ENCODE peak calls at places on chromosomes 3 and 15, in six cellular contexts. One of them, this sample, is unnamed.

GRCh38 chr3:12501360-12502020 is 17.2 kb downstream of the TSEN2 start:
- DNase-seq in lung: no peak
- DNase-seq in HL-60: no peak
- DNase-seq in cardiac fibroblast: peak
- DNase-seq in iPS DF 6.9: no peak
- DNase-seq in AG04450: peak
- DNase-seq in this sample: no peak

GRCh38 chr3:11282250-11283125 is 10.3 kb downstream of the ATG7 start:
- DNase-seq in lung: no peak
- DNase-seq in HL-60: no peak
- DNase-seq in cardiac fibroblast: peak
- DNase-seq in iPS DF 6.9: no peak
- DNase-seq in AG04450: no peak
- DNase-seq in this sample: no peak

GRCh38 chr15:65517866-65518207 is 348 bp upstream of the DPP8 start:
- DNase-seq in lung: no peak
- DNase-seq in HL-60: no peak
- DNase-seq in cardiac fibroblast: no peak
- DNase-seq in iPS DF 6.9: no peak
- DNase-seq in AG04450: no peak
- DNase-seq in this sample: no peak

GRCh38 chr3:1037631-1038030 is 55.2 kb upstream of the CNTN6 start:
- DNase-seq in lung: no peak
- DNase-seq in HL-60: no peak
- DNase-seq in cardiac fibroblast: no peak
- DNase-seq in iPS DF 6.9: no peak
- DNase-seq in AG04450: no peak
- DNase-seq in this sample: no peak

GRCh38 chr3:99928758-99929408 is 111.2 kb downstream of the CMSS1 start:
- DNase-seq in lung: no peak
- DNase-seq in HL-60: no peak
- DNase-seq in cardiac fibroblast: no peak
- DNase-seq in iPS DF 6.9: no peak
- DNase-seq in AG04450: no peak
- DNase-seq in this sample: no peak

GRCh38 chr3:15325228-15325627 is 7.2 kb downstream of the SH3BP5 start:
- DNase-seq in lung: no peak
- DNase-seq in HL-60: no peak
- DNase-seq in cardiac fibroblast: peak
- DNase-seq in iPS DF 6.9: no peak
- DNase-seq in AG04450: peak
- DNase-seq in this sample: no peak

GRCh38 chr3:71389911-71390573 is 193.5 kb downstream of the FOXP1 start:
- DNase-seq in lung: peak
- DNase-seq in HL-60: peak
- DNase-seq in cardiac fibroblast: peak
- DNase-seq in iPS DF 6.9: peak
- DNase-seq in AG04450: no peak
- DNase-seq in this sample: no peak

GRCh38 chr15:63502137-63502801 is 2.1 kb upstream of the USP3 start:
- DNase-seq in lung: no peak
- DNase-seq in HL-60: no peak
- DNase-seq in cardiac fibroblast: peak
- DNase-seq in iPS DF 6.9: no peak
- DNase-seq in AG04450: no peak
- DNase-seq in this sample: no peak

GRCh38 chr15:81809543-81809942 is 236.3 kb downstream of the MEX3B start:
- DNase-seq in lung: no peak
- DNase-seq in HL-60: peak
- DNase-seq in cardiac fibroblast: peak
- DNase-seq in iPS DF 6.9: no peak
- DNase-seq in AG04450: no peak
- DNase-seq in this sample: peak

GRCh38 chr3:196288141-196288460 is 575 bp upstream of the PCYT1A start:
- DNase-seq in lung: no peak
- DNase-seq in HL-60: no peak
- DNase-seq in cardiac fibroblast: peak
- DNase-seq in iPS DF 6.9: no peak
- DNase-seq in AG04450: no peak
- DNase-seq in this sample: no peak

GRCh38 chr15:81098884-81099601 is 35.0 kb upstream of the CFAP161 start:
- DNase-seq in lung: peak
- DNase-seq in HL-60: no peak
- DNase-seq in cardiac fibroblast: peak
- DNase-seq in iPS DF 6.9: no peak
- DNase-seq in AG04450: no peak
- DNase-seq in this sample: no peak

GRCh38 chr3:148833223-148833622 is 5.6 kb downstream of the CPB1 start:
- DNase-seq in lung: no peak
- DNase-seq in HL-60: no peak
- DNase-seq in cardiac fibroblast: no peak
- DNase-seq in iPS DF 6.9: no peak
- DNase-seq in AG04450: no peak
- DNase-seq in this sample: no peak

GRCh38 chr3:127794402-127794801 is 27.9 kb downstream of the MGLL start:
- DNase-seq in lung: no peak
- DNase-seq in HL-60: no peak
- DNase-seq in cardiac fibroblast: no peak
- DNase-seq in iPS DF 6.9: no peak
- DNase-seq in AG04450: no peak
- DNase-seq in this sample: no peak

GRCh38 chr3:155302476-155302875 is 9.0 kb upstream of the STRIT1 start:
- DNase-seq in lung: no peak
- DNase-seq in HL-60: no peak
- DNase-seq in cardiac fibroblast: peak
- DNase-seq in iPS DF 6.9: no peak
- DNase-seq in AG04450: peak
- DNase-seq in this sample: no peak

GRCh38 chr15:97316362-97316761 is 644.1 kb upstream of the ARRDC4 start:
- DNase-seq in lung: no peak
- DNase-seq in HL-60: no peak
- DNase-seq in cardiac fibroblast: no peak
- DNase-seq in iPS DF 6.9: no peak
- DNase-seq in AG04450: no peak
- DNase-seq in this sample: no peak

GRCh38 chr3:124035463-124036121 is 43.7 kb upstream of the ROPN1 start:
- DNase-seq in lung: no peak
- DNase-seq in HL-60: no peak
- DNase-seq in cardiac fibroblast: no peak
- DNase-seq in iPS DF 6.9: no peak
- DNase-seq in AG04450: no peak
- DNase-seq in this sample: no peak

GRCh38 chr3:195025881-195026200 is 245.1 kb downstream of the XXYLT1 start:
- DNase-seq in lung: no peak
- DNase-seq in HL-60: no peak
- DNase-seq in cardiac fibroblast: no peak
- DNase-seq in iPS DF 6.9: no peak
- DNase-seq in AG04450: no peak
- DNase-seq in this sample: no peak

GRCh38 chr3:16864610-16865313 is 20.0 kb upstream of the PLCL2 start:
- DNase-seq in lung: no peak
- DNase-seq in HL-60: no peak
- DNase-seq in cardiac fibroblast: peak
- DNase-seq in iPS DF 6.9: no peak
- DNase-seq in AG04450: no peak
- DNase-seq in this sample: no peak

GRCh38 chr3:50912746-50913145 is 238.0 kb downstream of the DOCK3 start:
- DNase-seq in lung: no peak
- DNase-seq in HL-60: no peak
- DNase-seq in cardiac fibroblast: no peak
- DNase-seq in iPS DF 6.9: no peak
- DNase-seq in AG04450: no peak
- DNase-seq in this sample: no peak

GRCh38 chr3:36446230-36446629 is 65.9 kb downstream of the STAC start:
- DNase-seq in lung: no peak
- DNase-seq in HL-60: no peak
- DNase-seq in cardiac fibroblast: no peak
- DNase-seq in iPS DF 6.9: no peak
- DNase-seq in AG04450: no peak
- DNase-seq in this sample: no peak

GRCh38 chr3:62678841-62679240 is 196.4 kb downstream of the CADPS start:
- DNase-seq in lung: no peak
- DNase-seq in HL-60: no peak
- DNase-seq in cardiac fibroblast: no peak
- DNase-seq in iPS DF 6.9: peak
- DNase-seq in AG04450: no peak
- DNase-seq in this sample: no peak

GRCh38 chr3:49644684-49645083 is 29.5 kb upstream of the APEH start:
- DNase-seq in lung: no peak
- DNase-seq in HL-60: no peak
- DNase-seq in cardiac fibroblast: no peak
- DNase-seq in iPS DF 6.9: no peak
- DNase-seq in AG04450: no peak
- DNase-seq in this sample: no peak

GRCh38 chr15:79989682-79990081 is 18.7 kb upstream of the BCL2A1 start:
- DNase-seq in lung: no peak
- DNase-seq in HL-60: no peak
- DNase-seq in cardiac fibroblast: peak
- DNase-seq in iPS DF 6.9: no peak
- DNase-seq in AG04450: no peak
- DNase-seq in this sample: no peak

GRCh38 chr15:40809051-40809450 is 1.8 kb upstream of the DNAJC17 start:
- DNase-seq in lung: no peak
- DNase-seq in HL-60: no peak
- DNase-seq in cardiac fibroblast: no peak
- DNase-seq in iPS DF 6.9: no peak
- DNase-seq in AG04450: no peak
- DNase-seq in this sample: no peak

GRCh38 chr3:82100378-82100777 is 338.9 kb upstream of the GBE1 start:
- DNase-seq in lung: no peak
- DNase-seq in HL-60: no peak
- DNase-seq in cardiac fibroblast: no peak
- DNase-seq in iPS DF 6.9: no peak
- DNase-seq in AG04450: no peak
- DNase-seq in this sample: no peak

GRCh38 chr3:46579756-46580286 is 13.7 kb upstream of the LRRC2 start:
- DNase-seq in lung: no peak
- DNase-seq in HL-60: no peak
- DNase-seq in cardiac fibroblast: no peak
- DNase-seq in iPS DF 6.9: no peak
- DNase-seq in AG04450: no peak
- DNase-seq in this sample: no peak

GRCh38 chr15:96345560-96346389 is 15.3 kb downstream of the NR2F2 start:
- DNase-seq in lung: peak
- DNase-seq in HL-60: no peak
- DNase-seq in cardiac fibroblast: peak
- DNase-seq in iPS DF 6.9: no peak
- DNase-seq in AG04450: no peak
- DNase-seq in this sample: no peak

DNA sequence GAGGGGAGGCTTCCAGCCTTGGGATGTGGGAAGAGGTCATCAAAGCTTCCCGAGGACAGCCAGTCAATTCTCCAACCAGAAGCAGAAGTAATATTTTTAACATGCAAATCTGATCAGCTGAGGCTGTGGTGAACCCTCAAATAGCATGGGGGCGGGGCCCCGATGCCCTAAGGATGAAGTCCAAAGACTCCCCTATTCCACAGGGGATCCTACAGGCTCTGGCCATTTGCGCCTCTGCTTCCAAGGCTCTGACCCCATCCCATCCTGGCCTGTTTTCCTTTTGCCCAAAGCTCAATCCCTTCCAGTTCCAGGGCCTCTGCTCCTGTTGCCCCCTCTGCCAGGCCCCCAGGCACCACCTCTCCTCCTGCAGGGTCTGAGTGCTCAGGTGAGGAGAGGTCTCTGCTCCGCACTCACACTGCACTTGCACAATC is 6.7 kb upstream of the CSK start:
- DNase-seq in lung: no peak
- DNase-seq in HL-60: no peak
- DNase-seq in cardiac fibroblast: no peak
- DNase-seq in iPS DF 6.9: no peak
- DNase-seq in AG04450: no peak
- DNase-seq in this sample: no peak
- H3K4me3 ChIP-seq in lung: no peak
- H3K4me3 ChIP-seq in HL-60: no peak
- H3K4me3 ChIP-seq in cardiac fibroblast: no peak
- H3K4me3 ChIP-seq in iPS DF 6.9: no peak
- H3K4me3 ChIP-seq in AG04450: no peak
- H3K4me3 ChIP-seq in this sample: no peak

DNA sequence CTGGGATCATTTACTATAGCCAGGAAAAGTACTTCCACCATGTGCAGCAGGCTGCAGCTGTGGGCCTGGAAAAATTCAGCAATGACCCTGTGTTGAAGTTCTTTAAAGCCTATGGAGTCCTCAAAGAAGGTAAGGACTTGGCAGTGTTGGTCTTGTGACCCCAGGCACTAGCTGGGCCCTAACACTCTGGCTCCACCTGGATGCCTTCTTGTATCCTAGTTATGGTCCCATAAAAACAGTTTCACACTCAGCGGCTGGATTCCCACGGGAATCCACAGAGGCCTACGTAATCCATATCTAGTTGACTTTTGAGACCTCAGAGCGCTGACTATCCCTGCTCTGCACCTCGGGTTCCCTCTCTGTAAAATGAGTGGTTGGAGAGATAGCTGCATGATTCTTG is 1.6 kb downstream of the TTC21A start:
- DNase-seq in lung: no peak
- DNase-seq in HL-60: no peak
- DNase-seq in cardiac fibroblast: no peak
- DNase-seq in iPS DF 6.9: no peak
- DNase-seq in AG04450: no peak
- DNase-seq in this sample: no peak
- H3K4me3 ChIP-seq in lung: no peak
- H3K4me3 ChIP-seq in HL-60: no peak
- H3K4me3 ChIP-seq in cardiac fibroblast: no peak
- H3K4me3 ChIP-seq in iPS DF 6.9: no peak
- H3K4me3 ChIP-seq in AG04450: no peak
- H3K4me3 ChIP-seq in this sample: no peak

DNA sequence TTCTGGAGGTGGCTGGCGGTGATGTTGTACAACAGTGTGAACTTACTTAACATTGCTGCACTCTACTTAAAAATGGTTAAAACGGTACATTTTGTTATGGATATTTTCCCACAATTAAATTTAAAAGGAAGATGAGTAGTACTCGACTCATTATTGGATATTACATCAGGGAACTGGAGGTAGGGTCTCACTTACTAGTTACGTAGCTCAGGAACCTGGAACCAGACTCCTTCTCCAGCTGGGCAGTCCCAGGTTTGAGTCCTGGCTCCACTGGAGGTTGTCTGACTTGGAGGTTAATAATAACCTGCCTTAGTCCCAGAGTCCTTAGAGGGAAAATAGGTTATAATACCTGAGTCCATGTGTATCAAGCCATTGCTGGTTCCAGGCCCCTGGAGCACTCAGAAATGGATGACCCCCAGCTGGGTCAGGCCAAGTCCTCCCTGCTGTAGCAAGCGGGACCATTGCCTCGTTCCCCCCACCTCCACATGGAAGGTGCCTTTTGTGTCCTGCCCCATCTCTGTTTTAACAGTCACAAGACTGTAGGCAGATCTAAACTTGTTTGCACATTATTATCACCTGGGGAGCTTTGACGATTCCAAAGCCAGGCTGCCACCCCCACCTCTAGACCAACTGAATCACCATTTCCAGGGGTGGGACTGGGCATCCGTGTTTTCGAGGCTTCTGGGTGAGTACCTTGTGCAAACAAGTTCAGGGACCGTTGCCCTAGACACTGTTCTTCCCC is 126.6 kb downstream of the IGF1R start:
- DNase-seq in lung: no peak
- DNase-seq in HL-60: no peak
- DNase-seq in cardiac fibroblast: no peak
- DNase-seq in iPS DF 6.9: no peak
- DNase-seq in AG04450: no peak
- DNase-seq in this sample: no peak
- H3K4me3 ChIP-seq in lung: no peak
- H3K4me3 ChIP-seq in HL-60: no peak
- H3K4me3 ChIP-seq in cardiac fibroblast: no peak
- H3K4me3 ChIP-seq in iPS DF 6.9: no peak
- H3K4me3 ChIP-seq in AG04450: no peak
- H3K4me3 ChIP-seq in this sample: no peak

GRCh38 chr15:60399246-60399915 is 1.6 kb upstream of the ANXA2 start:
- DNase-seq in lung: no peak
- DNase-seq in HL-60: no peak
- DNase-seq in cardiac fibroblast: no peak
- DNase-seq in iPS DF 6.9: no peak
- DNase-seq in AG04450: no peak
- DNase-seq in this sample: no peak
- H3K4me3 ChIP-seq in lung: no peak
- H3K4me3 ChIP-seq in HL-60: no peak
- H3K4me3 ChIP-seq in cardiac fibroblast: no peak
- H3K4me3 ChIP-seq in iPS DF 6.9: no peak
- H3K4me3 ChIP-seq in AG04450: peak
- H3K4me3 ChIP-seq in this sample: peak